ENCODE peak calls at places on chromosomes 5 and 9, in ten cellular contexts. S, E, J, A, K, B, M, G, Q and Z are unnamed samples.
A peak's percentile ranks its signal among the peaks of the same experiment; 100 is the strongest.

GRCh38 chr9:89657765-89658164 is 53.0 kb downstream of the GADD45G start:
- DNase-seq in S (no peak), M (no peak), G (peak; percentile 84), E (no peak), Q (no peak), J (no peak), K (no peak), B (no peak), A (peak; percentile 72), Z (no peak)

GRCh38 chr5:107805166-107805565 is 134.4 kb upstream of the EFNA5 start:
- DNase-seq in E (peak; percentile 19), B (no peak), Q (no peak), K (no peak), A (no peak), G (no peak), S (no peak), M (no peak), J (no peak), Z (no peak)

GRCh38 chr5:16467363-16468219 is 2.0 kb upstream of the ZNF622 start:
- DNase-seq in G (peak; percentile 42), E (no peak), B (peak; percentile 81), K (peak; percentile 59), Q (no peak), M (no peak), A (no peak), S (no peak), J (no peak), Z (peak; percentile 76)

GRCh38 chr9:38226491-38226951 is 157.5 kb upstream of the SHB start:
- DNase-seq in Q (no peak), M (no peak), G (no peak), J (no peak), S (no peak), K (peak; percentile 70), B (no peak), A (no peak), E (no peak), Z (no peak)

GRCh38 chr9:128819716-128820664 is 1.7 kb downstream of the ENDOG start:
- DNase-seq in S (peak; percentile 31), G (no peak), Q (no peak), B (no peak), A (no peak), J (no peak), K (no peak), E (no peak), M (peak; percentile 61), Z (no peak)

GRCh38 chr5:141650851-141651727 is at the start of gene FCHSD1:
- DNase-seq in S (peak; percentile 62), B (peak; percentile 69), M (peak; percentile 90), A (peak; percentile 98), Q (peak; percentile 72), K (peak; percentile 61), J (peak; percentile 57), E (peak; percentile 55), G (peak; percentile 92), Z (peak; percentile 52)

GRCh38 chr9:70451765-70452164 is 37.3 kb upstream of the KLF9 start:
- DNase-seq in Q (no peak), E (no peak), M (no peak), A (no peak), K (no peak), S (no peak), G (no peak), J (no peak), B (no peak), Z (no peak)

GRCh38 chr5:137743031-137743640 is 7.2 kb upstream of the KLHL3 start:
- DNase-seq in Q (peak; percentile 93), E (peak; percentile 53), S (no peak), M (peak; percentile 45), A (no peak), G (peak; percentile 72), B (peak; percentile 67), K (peak; percentile 52), J (peak; percentile 75), Z (peak; percentile 74)

GRCh38 chr9:129640086-129640870 is 1.7 kb downstream of the ASB6 start:
- DNase-seq in S (no peak), M (no peak), G (no peak), K (no peak), Q (no peak), J (no peak), E (no peak), B (no peak), A (no peak), Z (peak; percentile 94)

GRCh38 chr5:140043508-140043872 is 391 bp upstream of the NRG2 start:
- DNase-seq in J (no peak), S (peak; percentile 26), M (no peak), Q (peak; percentile 43), A (no peak), G (no peak), B (no peak), E (no peak), K (no peak), Z (no peak)

GRCh38 chr5:98775962-98776687 is 2.7 kb downstream of the RGMB start:
- DNase-seq in Q (no peak), M (no peak), A (no peak), J (no peak), S (no peak), B (peak; percentile 84), K (no peak), E (no peak), G (no peak), Z (no peak)

GRCh38 chr9:24413651-24414050 is 132.0 kb downstream of the IZUMO3 start:
- DNase-seq in Q (no peak), J (no peak), K (no peak), B (no peak), S (no peak), A (no peak), M (no peak), G (no peak), E (no peak), Z (no peak)

GRCh38 chr9:96555567-96556386 is 63.9 kb downstream of the CDC14B start:
- DNase-seq in S (no peak), B (peak; percentile 51), Q (peak; percentile 71), J (no peak), E (no peak), G (no peak), M (no peak), A (no peak), K (no peak), Z (peak; percentile 33)

GRCh38 chr9:100601216-100601615 is 23.3 kb downstream of the CAVIN4 start:
- DNase-seq in E (peak; percentile 43), J (peak; percentile 62), B (peak; percentile 63), G (peak; percentile 72), S (no peak), K (peak; percentile 42), A (no peak), Q (peak; percentile 79), M (no peak), Z (peak; percentile 50)

GRCh38 chr5:94024101-94024500 is 282.7 kb upstream of the POU5F2 start:
- DNase-seq in E (no peak), M (no peak), K (no peak), A (no peak), G (no peak), Q (no peak), B (no peak), S (no peak), J (no peak), Z (no peak)

GRCh38 chr5:150142800-150143724 is 12.6 kb downstream of the PDGFRB start:
- DNase-seq in B (peak; percentile 95), M (peak; percentile 83), G (no peak), J (no peak), A (no peak), E (no peak), Q (no peak), K (peak; percentile 65), S (no peak), Z (peak; percentile 92)

GRCh38 chr9:125644819-125645507 is 62.0 kb downstream of the MAPKAP1 start:
- DNase-seq in Q (no peak), B (no peak), A (no peak), J (no peak), E (no peak), S (no peak), K (no peak), M (no peak), G (no peak), Z (no peak)

GRCh38 chr5:132962429-132962928 is 955 bp downstream of the AFF4 start:
- DNase-seq in M (no peak), Q (peak; percentile 73), K (peak; percentile 50), S (no peak), J (peak; percentile 33), B (peak; percentile 35), G (peak; percentile 44), A (no peak), E (peak; percentile 48), Z (peak; percentile 69)

GRCh38 chr9:18238752-18239151 is 235.2 kb upstream of the ADAMTSL1 start:
- DNase-seq in E (no peak), J (no peak), B (peak; percentile 48), Q (no peak), S (no peak), K (no peak), M (no peak), G (no peak), A (no peak), Z (peak; percentile 33)

GRCh38 chr9:751137-752051 is 90.1 kb upstream of the DMRT1 start:
- DNase-seq in K (peak; percentile 37), G (peak; percentile 64), J (no peak), B (peak; percentile 71), E (peak; percentile 86), M (no peak), S (no peak), Q (no peak), A (no peak), Z (no peak)

GRCh38 chr5:594241-594860 is 17.8 kb upstream of the CEP72 start:
- DNase-seq in M (no peak), G (no peak), S (no peak), K (no peak), Q (no peak), J (no peak), B (no peak), A (no peak), E (no peak), Z (no peak)

GRCh38 chr5:37575541-37576489 is 196.7 kb downstream of the WDR70 start:
- DNase-seq in K (no peak), M (no peak), Q (no peak), E (no peak), J (no peak), B (no peak), S (no peak), A (no peak), G (no peak), Z (no peak)

GRCh38 chr9:102398205-102398604 is 596.9 kb upstream of the CYLC2 start:
- DNase-seq in A (no peak), G (no peak), Q (no peak), J (no peak), K (no peak), E (no peak), B (no peak), S (no peak), M (no peak), Z (no peak)

GRCh38 chr5:2724031-2724581 is 27.4 kb downstream of the IRX2 start:
- DNase-seq in B (no peak), M (no peak), K (no peak), G (peak; percentile 3), Q (no peak), E (no peak), S (no peak), A (no peak), J (no peak), Z (no peak)

GRCh38 chr5:9387879-9388278 is 158.0 kb downstream of the SEMA5A start:
- DNase-seq in G (no peak), J (no peak), B (no peak), A (no peak), M (no peak), S (no peak), K (no peak), Q (no peak), E (no peak), Z (no peak)

GRCh38 chr5:123611407-123611709 is 99.4 kb downstream of the CSNK1G3 start:
- DNase-seq in J (no peak), S (no peak), G (no peak), B (no peak), A (no peak), M (no peak), E (no peak), K (no peak), Q (no peak), Z (no peak)

GRCh38 chr9:115063058-115063850 is 54.7 kb downstream of the TNC start:
- DNase-seq in K (no peak), J (no peak), G (no peak), E (peak; percentile 45), S (no peak), B (peak; percentile 44), M (no peak), A (no peak), Q (no peak), Z (peak; percentile 45)